ENCODE peak calls at places on chromosomes 11 and 22, in nine cellular contexts. E is Peyer's patch, L is cardiac fibroblast, I is dorsolateral prefrontal cortex, A is MM.1S, Q is lower lobe of right lung, U is AG04449, J is left ventricle myocardium inferior, R is BJ. S is an unnamed sample.

GRCh38 chr22:19666663-19667593 is 47.4 kb upstream of the SEPTIN5 start:
- DNase-seq in A (no peak), U (peak), I (no peak), L (peak), J (no peak), E (no peak), R (peak), Q (no peak), S (no peak)

GRCh38 chr11:130071211-130071712 is 1.6 kb downstream of the APLP2 start:
- DNase-seq in A (no peak), I (no peak), L (peak), Q (no peak), J (no peak), E (no peak), R (no peak), U (no peak), S (no peak)

GRCh38 chr11:70581991-70582885 is 183.9 kb downstream of the CTTN start:
- DNase-seq in L (no peak), R (no peak), I (no peak), A (no peak), J (no peak), Q (peak), U (no peak), E (no peak), S (no peak)

GRCh38 chr11:68505596-68505995 is 45.0 kb downstream of the PPP6R3 start:
- DNase-seq in Q (no peak), E (no peak), A (no peak), J (no peak), R (no peak), L (peak), I (no peak), U (peak), S (no peak)

GRCh38 chr11:17266781-17267180 is 9.8 kb upstream of the NUCB2 start:
- DNase-seq in Q (no peak), A (no peak), J (no peak), I (no peak), R (no peak), L (no peak), U (no peak), E (no peak), S (no peak)

GRCh38 chr22:24333301-24333700 is 62.7 kb downstream of the SPECC1L start:
- DNase-seq in R (peak), A (no peak), U (peak), J (no peak), Q (no peak), L (peak), E (no peak), I (no peak), S (no peak)

GRCh38 chr11:67370351-67371076 is 2.9 kb downstream of the CLCF1 start:
- DNase-seq in L (peak), A (no peak), U (no peak), Q (no peak), I (no peak), R (no peak), E (no peak), J (no peak), S (no peak)

GRCh38 chr11:65499713-65500261 is 942 bp downstream of the MALAT1 start:
- DNase-seq in A (peak), E (no peak), J (no peak), L (no peak), Q (no peak), R (no peak), I (no peak), U (no peak), S (no peak)

GRCh38 chr11:95461348-95461747 is 230.3 kb upstream of the SESN3 start:
- DNase-seq in Q (no peak), E (no peak), I (no peak), L (no peak), A (no peak), U (no peak), R (no peak), J (no peak), S (no peak)

GRCh38 chr11:75344761-75345454 is 6.6 kb downstream of the ARRB1 start:
- DNase-seq in I (no peak), A (no peak), L (no peak), U (no peak), E (peak), R (no peak), J (no peak), Q (no peak), S (no peak)

GRCh38 chr22:26489447-26490036 is 5.9 kb downstream of the SRRD start:
- DNase-seq in E (no peak), I (no peak), R (no peak), J (no peak), A (no peak), L (no peak), U (no peak), Q (no peak), S (no peak)

GRCh38 chr11:78825531-78825930 is 250.9 kb upstream of the NARS2 start:
- DNase-seq in A (no peak), I (no peak), U (no peak), J (no peak), L (peak), R (no peak), Q (no peak), E (no peak), S (no peak)

GRCh38 chr11:19546325-19546724 is 166.3 kb upstream of the NAV2 start:
- DNase-seq in R (no peak), Q (no peak), J (no peak), L (peak), A (no peak), I (no peak), U (no peak), E (no peak), S (no peak)

GRCh38 chr11:122861631-122862030 is 20.9 kb upstream of the JHY start:
- DNase-seq in J (no peak), L (no peak), I (no peak), R (no peak), Q (no peak), U (no peak), A (no peak), E (no peak), S (no peak)

GRCh38 chr11:26983645-26984044 is 10.3 kb upstream of the FIBIN start:
- DNase-seq in J (no peak), I (no peak), A (no peak), R (no peak), Q (no peak), L (no peak), U (no peak), E (no peak), S (no peak)

GRCh38 chr11:20770421-20770935 is 101.1 kb downstream of the NELL1 start:
- DNase-seq in E (no peak), U (no peak), J (no peak), A (no peak), R (no peak), I (no peak), Q (no peak), L (no peak), S (no peak)

GRCh38 chr22:45881524-45881875 is 95.5 kb downstream of the WNT7B start:
- DNase-seq in Q (peak), U (no peak), A (no peak), E (no peak), R (no peak), J (no peak), L (no peak), I (no peak), S (no peak)

GRCh38 chr11:109554951-109555350 is 133.0 kb downstream of the C11orf87 start:
- DNase-seq in I (no peak), R (no peak), E (no peak), U (no peak), L (no peak), Q (no peak), J (no peak), A (no peak), S (no peak)

GRCh38 chr11:120513436-120514315 is 2.1 kb downstream of the GRIK4 start:
- DNase-seq in U (no peak), Q (peak), L (no peak), J (no peak), R (no peak), E (no peak), I (no peak), A (no peak), S (no peak)

GRCh38 chr22:27602390-27602789 is 199.2 kb downstream of the MN1 start:
- DNase-seq in J (no peak), R (no peak), Q (no peak), U (no peak), I (no peak), L (no peak), A (no peak), E (no peak), S (no peak)

GRCh38 chr22:41657709-41658108 is 31.0 kb downstream of the SNU13 start:
- DNase-seq in E (no peak), J (no peak), R (no peak), U (no peak), Q (no peak), A (no peak), L (no peak), I (no peak), S (no peak)

GRCh38 chr11:128496684-128497056 is 90.7 kb downstream of the ETS1 start:
- DNase-seq in L (no peak), R (no peak), J (no peak), A (no peak), I (no peak), Q (no peak), E (no peak), U (no peak), S (no peak)

GRCh38 chr22:40258463-40259046 is 80.8 kb downstream of the TNRC6B start:
- DNase-seq in Q (no peak), L (no peak), A (no peak), R (no peak), E (no peak), J (no peak), I (no peak), U (no peak), S (no peak)

GRCh38 chr11:86174101-86175046 is 70.2 kb upstream of the EED start:
- DNase-seq in Q (no peak), L (peak), I (no peak), A (no peak), E (peak), U (peak), J (peak), R (peak), S (no peak)

GRCh38 chr11:7691759-7692334 is 14.4 kb downstream of the OVCH2 start:
- DNase-seq in Q (no peak), E (no peak), I (no peak), L (peak), R (no peak), A (no peak), J (no peak), U (no peak), S (no peak)

GRCh38 chr22:46425011-46425410 is 89.5 kb downstream of the TRMU start:
- DNase-seq in E (no peak), R (peak), A (no peak), L (peak), U (peak), Q (no peak), I (no peak), J (no peak), S (no peak)

GRCh38 chr11:12556788-12557384 is 117.3 kb upstream of the TEAD1 start:
- DNase-seq in U (peak), R (peak), A (no peak), L (peak), J (peak), Q (peak), E (peak), I (peak), S (no peak)

GRCh38 chr11:27385245-27385644 is 22.2 kb upstream of the CCDC34 start:
- DNase-seq in J (no peak), U (peak), R (peak), A (no peak), I (no peak), Q (no peak), L (peak), E (no peak), S (no peak)

GRCh38 chr11:65854161-65854592 is 3.8 kb downstream of the CFL1 start:
- DNase-seq in L (no peak), A (no peak), R (no peak), I (no peak), J (no peak), E (peak), U (no peak), Q (no peak), S (peak)

GRCh38 chr22:42621505-42622002 is 6.9 kb upstream of the POLDIP3 start:
- DNase-seq in L (peak), J (peak), R (no peak), Q (peak), I (peak), U (no peak), A (peak), E (peak), S (peak)

GRCh38 chr11:130421697-130422096 is 6.7 kb downstream of the ADAMTS8 start:
- DNase-seq in E (no peak), A (no peak), Q (no peak), U (no peak), L (no peak), J (no peak), R (no peak), I (no peak), S (no peak)

GRCh38 chr11:107591446-107592236 is 694 bp downstream of the ELMOD1 start:
- DNase-seq in L (no peak), Q (no peak), R (no peak), U (no peak), J (no peak), I (peak), A (peak), E (no peak), S (peak)

DNA sequence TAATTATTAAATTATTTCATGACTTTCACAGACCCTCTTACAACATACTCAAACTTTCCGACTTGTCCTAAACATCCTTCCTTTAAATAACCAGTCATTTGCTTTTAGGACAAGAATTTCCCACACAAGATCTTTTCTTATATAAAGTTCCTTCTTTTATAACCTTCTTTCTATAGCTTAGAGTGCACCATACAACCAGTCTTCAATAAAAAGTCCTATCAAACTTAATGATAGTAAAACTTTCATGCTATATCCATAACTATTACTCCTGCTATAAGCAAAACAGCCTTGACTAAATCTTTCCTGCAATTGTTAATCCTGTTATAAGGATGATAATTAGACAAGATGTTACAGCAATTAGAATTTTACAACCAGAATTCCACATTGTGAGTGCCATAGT is 47.4 kb downstream of the ZNF280B start:
- DNase-seq in R (no peak), A (no peak), Q (no peak), U (no peak), L (no peak), J (no peak), E (no peak), I (no peak), S (no peak)
- TF ChIP-seq CTCF in R (no peak), A (no peak), Q (no peak), U (no peak), L (no peak), J (no peak), E (no peak), I (no peak), S (no peak)

GRCh38 chr22:36762687-36763260 is 13.1 kb downstream of the IFT27 start:
- DNase-seq in R (no peak), L (peak), E (peak), A (no peak), I (no peak), Q (peak), U (no peak), J (peak), S (no peak)

GRCh38 chr22:36764060-36764459 is 11.9 kb downstream of the IFT27 start:
- DNase-seq in J (no peak), E (peak), U (no peak), L (no peak), R (no peak), Q (no peak), A (no peak), I (no peak), S (no peak)

GRCh38 chr22:36764641-36765040 is 11.3 kb downstream of the IFT27 start:
- DNase-seq in A (no peak), I (no peak), R (no peak), J (no peak), E (peak), Q (no peak), U (no peak), L (no peak), S (no peak)

GRCh38 chr22:36765131-36765942 is 10.6 kb downstream of the IFT27 start:
- DNase-seq in A (no peak), Q (no peak), I (no peak), R (no peak), L (no peak), U (no peak), J (no peak), E (peak), S (no peak)

GRCh38 chr22:36763576-36763975 is 12.3 kb downstream of the IFT27 start:
- DNase-seq in R (no peak), L (no peak), E (peak), U (no peak), Q (no peak), A (no peak), J (no peak), I (no peak), S (no peak)
- H3K4me3 ChIP-seq in R (no peak), L (no peak), E (no peak), U (no peak), Q (no peak), A (no peak), J (no peak), I (no peak), S (no peak)

DNA sequence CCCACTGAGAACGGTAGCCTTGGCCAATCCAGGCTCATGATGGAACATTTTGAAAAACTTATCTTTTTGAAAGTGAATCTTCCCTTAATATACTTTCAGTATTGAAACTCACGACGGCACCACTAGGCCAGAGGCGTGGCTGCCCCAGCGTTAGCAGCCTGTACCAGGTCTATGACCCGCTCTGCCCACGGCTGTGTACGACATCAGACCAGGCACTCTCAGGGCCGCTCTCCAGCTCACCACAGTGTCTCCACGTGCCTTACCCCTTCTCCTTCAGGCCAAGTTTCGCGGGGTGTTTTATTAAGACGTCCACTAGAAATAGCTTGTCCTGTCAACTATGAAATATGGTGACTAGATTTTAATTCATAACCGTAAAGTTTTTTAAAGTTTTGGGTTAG is 31.2 kb downstream of the ALG12 start:
- DNase-seq in E (no peak), L (no peak), A (no peak), J (no peak), U (no peak), Q (no peak), R (no peak), I (no peak), S (no peak)
- TF ChIP-seq CTCF in E (no peak), L (no peak), A (no peak), J (no peak), U (no peak), Q (no peak), R (no peak), I (no peak), S (no peak)

GRCh38 chr11:57339305-57339704 is 1.2 kb downstream of the P2RX3 start:
- DNase-seq in J (no peak), E (no peak), L (no peak), U (no peak), A (no peak), R (no peak), I (no peak), Q (no peak), S (no peak)

GRCh38 chr11:57342702-57343101 is 4.5 kb downstream of the P2RX3 start:
- DNase-seq in R (no peak), J (no peak), L (no peak), U (no peak), Q (no peak), E (no peak), A (no peak), I (no peak), S (no peak)

GRCh38 chr11:57338152-57338551 is at the start of gene P2RX3:
- DNase-seq in E (no peak), J (peak), A (no peak), I (no peak), L (no peak), R (no peak), Q (no peak), U (no peak), S (no peak)

GRCh38 chr11:57341250-57341808 is 3.2 kb downstream of the P2RX3 start:
- DNase-seq in I (no peak), R (no peak), J (no peak), L (no peak), Q (no peak), U (no peak), A (no peak), E (no peak), S (no peak)

DNA sequence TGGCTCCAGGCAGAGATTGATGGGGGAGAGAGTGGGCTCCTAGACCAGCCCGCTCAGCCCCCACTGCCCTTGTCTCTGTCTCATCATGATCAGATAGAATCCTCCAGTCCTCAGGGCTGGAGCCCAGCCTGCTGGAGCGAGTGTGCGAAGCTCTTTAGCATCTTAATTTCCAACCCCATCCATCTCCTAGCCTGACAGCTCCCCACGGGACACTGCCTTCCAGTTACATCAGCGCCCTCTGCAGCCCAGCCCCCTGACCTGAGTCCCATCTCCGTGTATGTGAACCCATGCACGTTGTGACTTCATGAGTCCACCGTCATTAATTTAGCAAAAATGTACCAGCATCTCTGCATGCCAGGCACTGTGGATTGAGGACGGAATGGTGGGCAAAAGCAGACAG is 2.1 kb downstream of the P2RX3 start:
- DNase-seq in L (peak), U (no peak), Q (no peak), E (no peak), I (no peak), A (no peak), J (no peak), R (no peak), S (no peak)
- H3K4me3 ChIP-seq in L (no peak), U (no peak), Q (no peak), E (no peak), I (no peak), A (no peak), J (peak), R (no peak), S (no peak)

DNA sequence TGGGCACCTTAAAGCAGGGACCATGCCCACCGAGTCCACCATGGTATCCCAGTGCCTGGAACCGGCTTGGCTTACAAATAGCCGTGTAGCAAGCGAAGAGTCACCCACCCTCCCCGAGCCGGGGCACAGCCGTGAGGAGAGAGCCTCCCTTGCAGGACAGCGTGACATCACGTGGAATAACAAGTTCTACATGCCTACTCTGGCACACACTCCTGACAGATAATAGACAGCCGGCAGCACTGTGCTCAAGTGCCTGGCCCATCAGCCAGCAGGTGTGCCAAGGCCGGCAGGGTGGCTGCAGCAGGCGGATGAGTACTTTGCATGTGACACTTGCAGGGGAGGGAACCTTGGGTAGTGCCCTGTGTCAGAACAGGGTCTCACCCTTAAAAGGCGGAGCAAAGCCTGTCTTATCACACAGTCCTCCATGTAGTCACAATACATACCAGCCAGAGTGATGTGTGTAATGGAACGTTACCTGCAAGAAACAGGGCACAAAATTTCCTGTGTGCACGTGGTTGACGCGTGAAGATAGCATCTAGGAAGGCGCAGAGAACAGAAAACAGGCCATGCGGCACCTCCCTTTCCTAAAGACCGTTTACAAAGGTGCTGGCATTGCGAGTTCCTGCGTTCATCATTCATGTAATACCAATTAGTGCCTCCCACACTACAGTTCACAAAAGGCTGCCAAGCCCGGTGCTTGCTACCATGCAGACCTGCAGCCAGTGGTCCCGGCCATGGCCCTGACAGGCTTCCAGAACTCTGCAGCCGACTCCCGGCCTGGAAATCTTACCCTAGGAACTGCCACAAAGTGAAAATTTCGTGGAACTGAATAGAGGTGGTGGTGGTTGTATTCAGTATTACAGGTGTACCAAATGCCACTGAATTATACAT is 16.4 kb downstream of the TOM1 start:
- DNase-seq in Q (no peak), L (no peak), R (no peak), U (no peak), A (no peak), I (peak), E (peak), J (peak), S (no peak)
- TF ChIP-seq CTCF in Q (no peak), L (no peak), R (no peak), U (no peak), A (no peak), I (no peak), E (no peak), J (no peak), S (no peak)